ENCODE peak calls at places on chromosomes 7 and 10, in nine cellular contexts. Q is cardiac muscle cell; U is mesenchymal stem cell; G is heart left ventricle; Z is astrocyte of the cerebellum; V is prostate gland; N is neural progenitor cell; J is Jurkat, Clone E6-1; C is IMR-90. D is an unnamed sample.

GRCh38 chr10:11610855-11611247 is 599 bp downstream of the USP6NL start:
- DNase-seq in G (peak; percentile 45), N (peak; percentile 54), V (peak; percentile 24), J (no peak), C (peak; percentile 37), U (peak; percentile 58), Q (peak; percentile 63), Z (no peak), D (peak; percentile 84)

GRCh38 chr7:12207046-12207445 is 4.0 kb upstream of the TMEM106B start:
- DNase-seq in J (no peak), N (no peak), Z (no peak), U (no peak), V (no peak), Q (no peak), C (no peak), G (no peak), D (no peak)

GRCh38 chr7:69843653-69844052 is 245.4 kb downstream of the AUTS2 start:
- DNase-seq in Z (no peak), C (no peak), Q (no peak), U (no peak), N (no peak), J (no peak), V (no peak), G (no peak), D (peak; percentile 62)

GRCh38 chr10:20105931-20106330 is 289.7 kb downstream of the PLXDC2 start:
- DNase-seq in J (no peak), N (no peak), V (no peak), U (peak; percentile 92), Z (peak; percentile 41), Q (peak; percentile 65), G (no peak), C (peak; percentile 80), D (no peak)

GRCh38 chr7:17986826-17987225 is 40.8 kb downstream of the PRPS1L1 start:
- DNase-seq in C (peak; percentile 88), V (no peak), N (no peak), U (peak; percentile 84), J (no peak), Z (peak; percentile 20), Q (peak; percentile 89), G (no peak), D (no peak)

GRCh38 chr10:124220547-124220946 is 127.1 kb upstream of the CHST15 start:
- DNase-seq in V (no peak), G (no peak), Q (no peak), N (no peak), Z (no peak), C (no peak), U (peak; percentile 12), J (no peak), D (no peak)

GRCh38 chr10:93711891-93712290 is 9.5 kb upstream of the FRA10AC1 start:
- DNase-seq in J (no peak), N (no peak), V (no peak), U (peak; percentile 4), C (no peak), Z (no peak), G (no peak), Q (peak; percentile 16), D (no peak)

GRCh38 chr10:119479048-119479394 is 63.5 kb downstream of the RGS10 start:
- DNase-seq in Q (peak; percentile 10), G (no peak), Z (no peak), C (no peak), N (no peak), V (no peak), U (peak; percentile 34), J (peak; percentile 50), D (peak; percentile 72)

GRCh38 chr7:135467207-135467711 is 42.6 kb downstream of the CNOT4 start:
- DNase-seq in G (no peak), J (no peak), C (peak; percentile 22), Z (no peak), Q (no peak), N (no peak), U (peak; percentile 17), V (no peak), D (no peak)

GRCh38 chr10:43120948-43121290 is 17.3 kb upstream of the CSGALNACT2 start:
- DNase-seq in J (peak; percentile 52), U (peak; percentile 38), Q (peak; percentile 22), Z (no peak), N (no peak), C (peak; percentile 8), G (peak; percentile 50), V (no peak), D (no peak)

GRCh38 chr10:95552680-95553342 is 8.4 kb downstream of the SORBS1 start:
- DNase-seq in G (no peak), U (no peak), C (no peak), J (no peak), V (no peak), Q (no peak), N (peak; percentile 71), Z (no peak), D (no peak)

GRCh38 chr7:124919841-124920240 is 9.8 kb downstream of the POT1 start:
- DNase-seq in Q (no peak), G (no peak), J (no peak), Z (no peak), V (no peak), N (no peak), U (no peak), C (no peak), D (no peak)

GRCh38 chr7:36533717-36534116 is 144.1 kb downstream of the ANLN start:
- DNase-seq in G (no peak), U (no peak), N (no peak), Q (no peak), J (no peak), V (no peak), C (no peak), Z (no peak), D (no peak)

DNA sequence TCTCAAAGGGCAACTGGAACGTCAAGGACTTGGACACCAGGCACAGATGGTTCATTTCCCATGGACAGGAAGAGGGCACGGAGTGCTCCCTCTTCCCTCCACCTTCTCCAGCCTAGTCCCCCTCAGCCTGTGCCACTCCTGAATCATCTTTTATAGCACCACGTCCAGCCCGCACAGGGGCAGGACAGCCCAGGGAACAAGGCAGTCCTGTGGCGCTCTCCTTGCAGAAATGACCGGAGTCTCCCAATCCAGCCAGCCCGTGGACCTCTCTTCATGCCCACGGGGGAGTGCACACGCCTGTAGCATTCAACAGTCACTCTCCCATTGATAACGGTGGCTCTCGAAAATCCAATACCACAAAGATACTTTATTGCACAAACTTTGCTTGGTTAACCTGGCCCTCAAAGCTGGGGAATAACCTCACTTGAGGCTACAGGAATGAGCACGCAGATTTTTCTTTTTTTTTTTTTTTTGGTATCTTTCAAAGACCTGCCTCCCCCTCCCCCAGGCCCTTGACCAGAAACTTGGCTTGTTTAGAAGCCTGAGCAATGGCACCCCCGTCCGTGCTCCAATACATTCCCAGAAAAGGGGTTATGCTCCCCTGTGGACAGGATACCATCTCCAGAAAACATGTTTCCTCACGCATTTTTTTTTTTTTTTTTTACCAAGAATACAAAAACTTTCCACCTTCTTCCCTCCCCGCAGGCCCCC is 728 bp downstream of the PRKCQ start:
- DNase-seq in N (peak; percentile 26), U (no peak), Z (no peak), Q (no peak), C (no peak), J (no peak), G (no peak), V (no peak), D (no peak)
- H3K4me3 ChIP-seq in N (peak overlapping the region; percentile 74), U (no peak overlapping the region), Z (peak overlapping the region; percentile 56), Q (peak overlapping the region; percentile 73), C (no peak overlapping the region), J (peak overlapping the region; percentile 67), G (peak overlapping the region; percentile 53), V (peak overlapping the region; percentile 48), D (no peak overlapping the region)

GRCh38 chr10:128429835-128430513 is 303.8 kb upstream of the MKI67 start:
- DNase-seq in V (no peak), Z (no peak), Q (no peak), N (peak; percentile 27), U (no peak), C (no peak), J (no peak), G (no peak), D (no peak)

GRCh38 chr10:128432423-128432822 is 306.2 kb upstream of the MKI67 start:
- DNase-seq in Z (no peak), N (no peak), J (no peak), V (no peak), U (no peak), C (no peak), Q (no peak), G (no peak), D (no peak)

GRCh38 chr10:128431083-128431482 is 304.9 kb upstream of the MKI67 start:
- DNase-seq in Z (no peak), J (no peak), C (no peak), G (no peak), N (no peak), U (no peak), Q (no peak), V (no peak), D (no peak)

GRCh38 chr10:128431506-128431905 is 305.3 kb upstream of the MKI67 start:
- DNase-seq in C (no peak), J (no peak), Q (no peak), N (no peak), U (no peak), V (no peak), Z (no peak), G (no peak), D (no peak)

GRCh38 chr10:128431997-128432396 is 305.8 kb upstream of the MKI67 start:
- DNase-seq in Q (no peak), V (no peak), Z (no peak), J (no peak), C (no peak), G (no peak), U (no peak), N (no peak), D (no peak)
- H3K4me3 ChIP-seq in Q (no peak overlapping the region), V (no peak overlapping the region), Z (no peak overlapping the region), J (no peak overlapping the region), C (no peak overlapping the region), G (no peak overlapping the region), U (no peak overlapping the region), N (no peak overlapping the region), D (no peak overlapping the region)

DNA sequence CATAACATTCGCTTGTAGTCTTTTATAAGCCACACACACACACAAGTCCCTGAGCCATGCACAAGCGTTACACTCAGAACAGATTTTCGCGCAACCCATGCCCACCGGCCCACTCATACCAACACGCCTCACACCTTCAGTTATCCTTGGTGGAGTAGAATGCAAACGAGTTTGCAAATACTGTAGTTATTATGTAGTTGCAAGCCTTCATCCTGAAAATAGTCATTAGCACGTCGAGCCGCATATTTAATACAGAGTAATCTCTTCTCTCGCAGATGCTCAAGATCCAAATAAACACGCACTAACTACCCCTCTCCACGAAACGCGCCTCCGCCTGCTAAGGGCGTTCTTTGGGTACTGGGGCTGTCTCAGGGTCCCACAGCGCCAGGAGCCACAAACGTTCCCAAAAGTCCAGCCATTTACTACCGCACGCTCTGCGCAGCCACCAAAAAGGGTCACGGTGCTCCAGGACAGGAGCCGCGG is 1.8 kb downstream of the NKX2-3 start:
- DNase-seq in C (no peak), Z (no peak), Q (no peak), J (no peak), U (peak; percentile 60), G (no peak), N (no peak), V (no peak), D (no peak)
- H3K4me3 ChIP-seq in C (no peak overlapping the region), Z (no peak overlapping the region), Q (peak overlapping the region; percentile 20), J (no peak overlapping the region), U (peak overlapping the region; percentile 41), G (no peak overlapping the region), N (peak overlapping the region; percentile 35), V (no peak overlapping the region), D (no peak overlapping the region)

DNA sequence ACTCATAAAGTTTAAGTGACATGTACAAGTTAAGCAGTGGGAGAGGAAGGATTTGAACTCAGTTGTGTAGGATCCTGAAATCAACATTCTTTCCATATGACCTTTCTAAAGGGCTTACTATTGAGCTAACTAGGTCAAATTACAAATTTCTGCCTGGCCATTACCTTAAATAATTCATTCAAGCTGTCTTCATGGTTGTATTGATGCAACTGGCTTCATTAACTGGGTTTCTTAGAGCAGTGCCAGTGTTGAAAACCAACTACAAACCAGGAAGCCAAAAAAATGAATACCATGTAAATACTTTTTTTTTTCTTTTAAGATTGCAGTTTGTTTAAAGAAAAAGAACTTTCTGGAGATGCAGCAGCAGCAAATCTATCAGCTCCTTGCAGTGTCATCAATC is 132.2 kb downstream of the TMEM26 start:
- DNase-seq in Q (no peak), N (no peak), C (no peak), U (no peak), J (no peak), V (no peak), Z (no peak), G (no peak), D (no peak)
- H3K4me3 ChIP-seq in Q (no peak overlapping the region), N (no peak overlapping the region), C (no peak overlapping the region), U (no peak overlapping the region), J (no peak overlapping the region), V (no peak overlapping the region), Z (no peak overlapping the region), G (no peak overlapping the region), D (no peak overlapping the region)

D was measured in Karpas-422.